ENCODE peak calls at places on chromosomes 12 and 14, in eight cellular contexts. M is spleen, A is WERI-Rb-1, O is lower lobe of right lung, X is psoas muscle, F is uterus, J is thoracic aorta, G is gastrocnemius medialis. L is an unnamed sample.

GRCh38 chr14:87934185-87934584 is 58.8 kb downstream of the GALC start:
- DNase-seq in O (no peak), X (no peak), F (no peak), J (no peak), A (peak; percentile 8), M (no peak), G (no peak), L (no peak)

GRCh38 chr14:38150075-38150474 is 57.6 kb upstream of the SSTR1 start:
- DNase-seq in O (no peak), A (no peak), J (no peak), F (no peak), M (no peak), G (no peak), X (no peak), L (no peak)

GRCh38 chr14:97978336-97978735 is 1181.2 kb downstream of the VRK1 start:
- DNase-seq in A (peak; percentile 62), F (peak; percentile 78), M (peak; percentile 80), G (peak; percentile 9), J (peak; percentile 38), X (peak; percentile 75), O (peak; percentile 77), L (peak; percentile 76)

GRCh38 chr12:80107221-80107620 is 7.9 kb downstream of the OTOGL start:
- DNase-seq in X (no peak), F (no peak), M (no peak), G (no peak), A (no peak), J (no peak), O (no peak), L (no peak)

GRCh38 chr14:103128631-103129300 is 5.5 kb downstream of the TNFAIP2 start:
- DNase-seq in O (peak; percentile 41), G (no peak), A (no peak), J (no peak), M (peak; percentile 72), F (peak; percentile 19), X (no peak), L (peak; percentile 17)

GRCh38 chr14:39230416-39230815 is 3.3 kb upstream of the MIA2 start:
- DNase-seq in M (no peak), F (no peak), X (no peak), J (no peak), G (no peak), O (no peak), A (no peak), L (no peak)

GRCh38 chr12:82650627-82651337 is 35.9 kb upstream of the TMTC2 start:
- DNase-seq in J (no peak), X (no peak), G (no peak), F (no peak), A (no peak), M (no peak), O (no peak), L (peak; percentile 33)

GRCh38 chr12:32272465-32272864 is 126.9 kb upstream of the FGD4 start:
- DNase-seq in G (no peak), M (no peak), O (no peak), A (no peak), J (no peak), F (no peak), X (no peak), L (no peak)

GRCh38 chr12:12562585-12563245 is at the start of gene DUSP16:
- DNase-seq in O (peak; percentile 94), J (peak; percentile 80), M (peak; percentile 96), X (peak; percentile 91), A (peak; percentile 91), G (peak; percentile 87), F (peak; percentile 93), L (peak; percentile 92)

GRCh38 chr12:2248901-2249381 is 196.2 kb downstream of the CACNA1C start:
- DNase-seq in A (no peak), J (no peak), F (no peak), O (no peak), M (no peak), G (no peak), X (no peak), L (peak; percentile 44)

GRCh38 chr12:93025145-93026103 is 96.3 kb upstream of the EEA1 start:
- DNase-seq in X (no peak), J (no peak), A (no peak), O (no peak), G (no peak), M (no peak), F (no peak), L (no peak)

GRCh38 chr12:28631831-28632230 is 441.6 kb downstream of the CCDC91 start:
- DNase-seq in G (no peak), F (no peak), A (no peak), O (no peak), M (no peak), X (no peak), J (no peak), L (no peak)

GRCh38 chr12:65168606-65169310 is 625 bp upstream of the LEMD3 start:
- DNase-seq in O (no peak), M (no peak), G (peak; percentile 1), X (no peak), A (no peak), J (no peak), F (no peak), L (no peak)

GRCh38 chr12:68963456-68963859 is 30.5 kb upstream of the CPM start:
- DNase-seq in A (no peak), J (no peak), O (no peak), G (no peak), M (no peak), X (no peak), F (no peak), L (no peak)

GRCh38 chr12:91677556-91677955 is 468.1 kb downstream of the BTG1 start:
- DNase-seq in F (no peak), J (no peak), X (no peak), A (no peak), M (no peak), O (no peak), G (no peak), L (no peak)

GRCh38 chr12:48038085-48038484 is 33.8 kb upstream of the COL2A1 start:
- DNase-seq in F (no peak), M (no peak), A (no peak), G (no peak), O (no peak), J (no peak), X (no peak), L (no peak)

GRCh38 chr12:116945901-116946550 is 35.3 kb downstream of the FBXW8 start:
- DNase-seq in O (no peak), G (no peak), J (no peak), X (no peak), F (no peak), M (no peak), A (no peak), L (no peak)

GRCh38 chr14:70600382-70601157 is at the start of gene MED6:
- DNase-seq in M (peak; percentile 97), J (peak; percentile 66), X (peak; percentile 93), A (peak; percentile 97), F (peak; percentile 92), O (peak; percentile 95), G (peak; percentile 87), L (peak; percentile 95)

GRCh38 chr12:27780612-27781408 is 774 bp upstream of the MANSC4 start:
- DNase-seq in X (peak; percentile 24), A (peak; percentile 47), M (no peak), G (no peak), O (no peak), F (peak; percentile 29), J (peak; percentile 24), L (peak; percentile 14)

DNA sequence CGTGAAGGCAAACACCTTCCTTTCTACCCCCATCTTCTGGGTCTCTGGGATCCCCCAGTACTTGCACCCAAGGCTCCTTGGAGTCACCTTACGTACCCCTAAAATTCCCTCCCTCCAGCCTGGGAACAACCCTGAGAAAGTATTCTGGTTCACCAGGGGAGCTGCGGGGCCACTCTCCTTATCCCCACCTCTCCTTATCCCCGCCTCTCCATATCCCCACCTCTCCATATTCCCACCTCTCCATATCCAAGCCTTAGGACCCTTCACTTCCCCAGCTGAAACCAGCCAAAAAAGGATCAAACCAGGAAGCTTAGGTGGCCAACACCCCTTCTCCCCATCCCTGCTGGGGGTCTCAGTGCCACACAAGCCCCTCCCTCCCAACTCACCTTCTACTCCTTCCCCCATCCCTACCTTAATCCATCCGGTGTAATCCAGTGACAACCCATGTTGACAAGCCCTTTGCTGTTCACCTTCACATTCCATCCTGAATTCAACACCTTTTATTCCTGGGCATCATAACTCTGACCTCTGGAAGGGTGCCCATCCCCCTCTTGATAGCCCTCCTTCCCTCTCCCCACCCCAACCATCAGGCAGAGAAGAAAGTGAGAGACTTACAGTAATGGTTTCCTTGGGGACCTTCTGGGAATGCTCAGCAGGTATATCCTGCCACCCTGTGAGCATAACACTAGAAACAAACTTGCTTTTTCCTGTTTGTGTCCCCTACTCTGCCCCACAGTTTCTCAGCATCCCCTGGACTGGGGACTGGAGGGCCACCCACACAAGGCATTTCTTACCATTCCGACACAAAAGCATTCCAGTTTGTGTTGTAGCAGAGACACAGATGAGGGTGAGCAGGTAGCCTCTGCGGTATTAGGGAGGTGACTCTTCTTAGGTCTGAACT is 1.6 kb upstream of the MSI1 start:
- DNase-seq in X (no peak), G (no peak), M (no peak), J (no peak), O (no peak), F (no peak), A (no peak), L (no peak)
- H3K27me3 ChIP-seq in X (peaks cover 87% of the 10 kb centered on the region), G (peaks cover 75% of the 10 kb centered on the region), M (peaks cover 98% of the 10 kb centered on the region), J (peaks cover 4% of the 10 kb centered on the region), O (peaks cover 74% of the 10 kb centered on the region), F (no peaks in the 10 kb centered on the region), A (no peaks in the 10 kb centered on the region), L (peaks cover 72% of the 10 kb centered on the region)

GRCh38 chr12:100545092-100545491 is 28.4 kb upstream of the GAS2L3 start:
- DNase-seq in M (no peak), X (no peak), A (no peak), G (no peak), F (no peak), O (no peak), J (no peak), L (no peak)
- TF ChIP-seq CTCF in M (no peak), X (no peak), A (no peak), G (no peak), F (no peak), O (no peak), J (no peak), L (no peak)

DNA sequence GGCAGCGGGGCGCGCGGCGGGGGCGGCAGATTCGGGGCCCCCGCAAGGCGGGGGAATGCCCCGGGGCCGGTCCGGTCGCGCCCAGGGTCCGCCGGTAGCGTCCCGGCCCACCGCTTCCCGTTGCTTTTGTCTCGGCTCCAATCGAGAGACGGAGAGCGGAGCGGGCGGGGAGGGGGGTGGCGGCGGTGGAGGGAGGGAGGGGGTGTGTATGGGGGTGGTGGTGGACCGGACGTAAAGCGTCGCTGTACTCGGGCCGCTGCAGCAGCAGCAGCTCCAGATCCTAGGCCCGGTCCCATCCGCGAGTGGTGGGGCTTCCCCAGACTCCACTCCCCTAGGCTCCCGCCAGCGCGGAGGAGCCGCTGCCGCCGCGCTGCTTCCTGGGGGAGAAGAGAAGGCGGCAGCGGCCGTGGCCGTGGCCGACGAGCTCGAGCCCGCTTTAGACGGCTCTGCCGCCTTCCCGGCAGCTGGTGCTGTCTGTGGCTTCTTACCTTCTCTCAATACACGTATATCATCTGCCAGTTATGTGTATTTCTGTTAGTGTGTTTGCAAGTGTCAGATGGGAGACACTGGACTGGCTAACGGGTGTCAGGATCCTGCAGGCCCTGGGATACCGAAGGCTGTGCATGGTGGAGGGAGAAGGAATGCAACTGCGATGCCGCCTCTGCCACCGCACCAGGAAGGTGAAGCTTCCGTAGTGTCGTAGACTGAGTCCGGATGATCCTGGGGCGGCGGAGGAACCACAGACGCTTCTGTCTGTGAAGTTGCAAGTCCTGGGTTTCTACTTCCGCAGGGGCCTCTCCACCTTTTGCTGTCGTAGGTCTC is 488 bp downstream of the CNOT2 start:
- DNase-seq in G (peak; percentile 42), X (peak; percentile 68), F (peak; percentile 17), A (peak; percentile 75), M (peak; percentile 93), J (no peak), O (peak; percentile 81), L (peak; percentile 69)
- H3K27me3 ChIP-seq in G (no peaks in the 10 kb centered on the region), X (no peaks in the 10 kb centered on the region), F (no peaks in the 10 kb centered on the region), A (no peaks in the 10 kb centered on the region), M (no peaks in the 10 kb centered on the region), J (no peaks in the 10 kb centered on the region), O (no peaks in the 10 kb centered on the region), L (no peaks in the 10 kb centered on the region)

GRCh38 chr12:5184159-5184558 is 140.5 kb downstream of the KCNA5 start:
- DNase-seq in F (no peak), M (no peak), J (no peak), G (no peak), O (no peak), A (no peak), X (no peak), L (no peak)
- TF ChIP-seq CTCF in F (no peak), M (no peak), J (no peak), G (no peak), O (no peak), A (peak; percentile 17), X (no peak), L (no peak)